ENCODE peak calls at places on chromosomes 2 and 18, in five cellular contexts. X is GM12891, U is SK-N-SH, M is K562, E is GM12878. Y is an unnamed sample.

GRCh38 chr2:128535928-128536327 is 217.3 kb upstream of the HS6ST1 start:
- DNase-seq in E (no peak), M (no peak), X (no peak), U (no peak), Y (no peak)

GRCh38 chr2:72983500-72984039 is 66.3 kb downstream of the EMX1 start:
- DNase-seq in U (no peak), E (no peak), M (no peak), X (no peak), Y (no peak)

GRCh38 chr2:150267651-150268415 is 219.6 kb downstream of the RND3 start:
- DNase-seq in E (no peak), M (no peak), X (no peak), U (no peak), Y (no peak)

GRCh38 chr2:181683518-181684453 is 3.5 kb upstream of the NEUROD1 start:
- DNase-seq in M (peak), U (peak), E (no peak), X (no peak), Y (no peak)

GRCh38 chr18:35466815-35467623 is 30.7 kb downstream of the INO80C start:
- DNase-seq in M (no peak), X (no peak), E (no peak), U (no peak), Y (no peak)

GRCh38 chr2:242038166-242038927 is 168.8 kb downstream of the RTP5 start:
- DNase-seq in M (no peak), U (no peak), X (no peak), E (no peak), Y (no peak)

GRCh38 chr2:241033994-241034393 is 35.6 kb downstream of the SNED1 start:
- DNase-seq in X (no peak), E (no peak), U (no peak), M (no peak), Y (no peak)

GRCh38 chr2:232477751-232478510 is 9.7 kb downstream of the ECEL1 start:
- DNase-seq in E (no peak), U (no peak), M (no peak), X (no peak), Y (peak)

GRCh38 chr2:43152711-43153627 is 73.4 kb downstream of the ZFP36L2 start:
- DNase-seq in U (peak), M (no peak), X (no peak), E (no peak), Y (no peak)

GRCh38 chr2:1758774-1759610 is 14.7 kb upstream of the PXDN start:
- DNase-seq in E (no peak), M (no peak), U (no peak), X (no peak), Y (no peak)

GRCh38 chr2:10000541-10000940 is 42.8 kb upstream of the KLF11 start:
- DNase-seq in E (no peak), M (no peak), X (no peak), U (no peak), Y (no peak)

GRCh38 chr2:222304737-222305509 is 6.1 kb upstream of the PAX3 start:
- DNase-seq in M (no peak), X (no peak), E (no peak), U (no peak), Y (no peak)

GRCh38 chr2:183665976-183666375 is 541.7 kb downstream of the NUP35 start:
- DNase-seq in E (no peak), U (no peak), M (no peak), X (no peak), Y (no peak)

GRCh38 chr2:186780701-186781316 is 68.2 kb downstream of the ZSWIM2 start:
- DNase-seq in M (no peak), U (peak), E (no peak), X (no peak), Y (no peak)

GRCh38 chr2:193743089-193743488 is 1548.4 kb upstream of the TMEFF2 start:
- DNase-seq in X (no peak), E (no peak), M (no peak), U (no peak), Y (no peak)

GRCh38 chr2:50953021-50953420 is 78.9 kb downstream of the NRXN1 start:
- DNase-seq in U (no peak), X (no peak), E (no peak), M (no peak), Y (no peak)

GRCh38 chr2:237483018-237483731 is 3.9 kb upstream of the MLPH start:
- DNase-seq in M (no peak), U (no peak), X (no peak), E (no peak), Y (no peak)

GRCh38 chr2:25275575-25275965 is 66.2 kb downstream of the DNMT3A start:
- DNase-seq in M (no peak), U (no peak), X (no peak), E (no peak), Y (no peak)

DNA sequence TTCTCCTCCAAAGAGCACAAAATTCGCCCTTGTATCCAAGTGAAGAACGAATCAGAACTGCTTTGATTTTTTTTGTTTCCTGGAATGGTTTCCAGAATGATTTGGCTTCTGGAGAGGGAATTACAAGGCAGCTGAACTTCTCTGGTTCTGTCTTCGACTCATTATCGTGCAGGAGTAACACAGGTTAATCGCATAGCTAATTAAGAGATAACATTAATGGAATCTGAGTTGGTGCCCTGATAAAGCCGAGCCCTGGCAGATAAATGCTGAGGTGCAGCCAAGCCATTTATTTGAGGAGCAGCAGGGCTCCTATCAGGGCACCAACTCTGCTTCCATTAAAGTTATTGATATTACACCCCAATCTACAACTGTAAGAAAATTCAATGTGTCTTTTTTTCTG is 433.7 kb downstream of the ZNF521 start:
- DNase-seq in E (no peak), M (no peak), X (no peak), U (peak), Y (no peak)
- TF ChIP-seq TAF1 in E (no peak), M (no peak), X (no peak), U (no peak), Y (no peak)

GRCh38 chr2:109230980-109231420 is 102.0 kb downstream of the SH3RF3 start:
- DNase-seq in U (no peak), E (no peak), X (no peak), M (no peak), Y (no peak)
- TF ChIP-seq TAF1 in U (no peak), E (no peak), X (no peak), M (no peak), Y (no peak)

GRCh38 chr2:189088566-189089225 is 90.9 kb downstream of the COL5A2 start:
- DNase-seq in E (no peak), U (peak), M (no peak), X (no peak), Y (no peak)
- TF ChIP-seq TAF1 in E (no peak), U (no peak), M (no peak), X (no peak), Y (no peak)

GRCh38 chr2:99865818-99866676 is 276.3 kb downstream of the AFF3 start:
- DNase-seq in M (no peak), U (no peak), X (no peak), E (no peak), Y (no peak)
- TF ChIP-seq TAF1 in M (no peak), U (no peak), X (no peak), E (no peak), Y (no peak)

GRCh38 chr2:28407976-28408690 is 15.5 kb downstream of the FOSL2 start:
- DNase-seq in X (no peak), E (no peak), M (no peak), U (no peak), Y (no peak)

GRCh38 chr2:28404086-28404485 is 11.4 kb downstream of the FOSL2 start:
- DNase-seq in U (no peak), X (no peak), M (no peak), E (no peak), Y (no peak)

GRCh38 chr2:28405537-28405936 is 12.9 kb downstream of the FOSL2 start:
- DNase-seq in E (no peak), M (no peak), U (no peak), X (no peak), Y (no peak)

GRCh38 chr2:28407131-28407975 is 14.7 kb downstream of the FOSL2 start:
- DNase-seq in X (no peak), M (no peak), E (no peak), U (no peak), Y (no peak)

GRCh38 chr2:28406276-28407096 is 13.8 kb downstream of the FOSL2 start:
- DNase-seq in E (no peak), X (no peak), U (no peak), M (peak), Y (no peak)
- TF ChIP-seq TAF1 in E (no peak), X (no peak), U (no peak), M (no peak), Y (no peak)

DNA sequence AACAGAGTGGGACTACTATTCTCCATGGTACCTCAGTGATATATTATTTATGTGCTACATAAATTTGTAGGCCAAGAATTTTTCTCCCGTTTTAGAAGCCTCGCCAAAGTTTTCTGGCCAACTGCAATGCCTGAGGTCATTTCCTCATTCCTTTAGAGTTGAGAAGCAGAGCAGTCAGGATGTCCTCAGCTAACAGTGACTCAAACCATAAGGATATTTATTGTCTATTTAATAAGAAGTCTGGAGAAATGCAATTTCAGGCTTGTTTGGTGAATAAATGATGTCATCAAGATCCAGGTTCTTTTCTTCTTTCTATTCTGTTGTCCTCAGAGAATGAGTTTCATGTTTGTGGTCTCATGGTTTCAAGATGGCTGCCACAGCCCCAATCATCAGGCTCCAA is 91.0 kb downstream of the ADCYAP1 start:
- DNase-seq in E (no peak), M (no peak), U (no peak), X (no peak), Y (no peak)
- TF ChIP-seq TAF1 in E (no peak), M (no peak), U (no peak), X (no peak), Y (no peak)

GRCh38 chr18:46696268-46696667 is 39.2 kb upstream of the LOXHD1 start:
- DNase-seq in X (no peak), E (no peak), U (no peak), M (no peak), Y (no peak)
- TF ChIP-seq TAF1 in X (no peak), E (no peak), U (no peak), M (no peak), Y (no peak)

GRCh38 chr18:27447530-27447929 is 262.4 kb upstream of the CHST9 start:
- DNase-seq in X (no peak), E (no peak), U (no peak), M (no peak), Y (no peak)

GRCh38 chr18:27449104-27449503 is 264.0 kb upstream of the CHST9 start:
- DNase-seq in E (no peak), X (no peak), M (no peak), U (no peak), Y (no peak)

GRCh38 chr18:27447930-27448329 is 262.8 kb upstream of the CHST9 start:
- DNase-seq in X (no peak), M (no peak), U (no peak), E (no peak), Y (no peak)
- TF ChIP-seq TAF1 in X (no peak), M (no peak), U (no peak), E (no peak), Y (no peak)